ENCODE peak calls at places on chromosome 7, in five cellular contexts. G is cardiac muscle cell, I is stomach, W is left ventricle myocardium inferior, K is Caco-2. X is an unnamed sample.

GRCh38 chr7:56033671-56034432 is 17.4 kb downstream of the PSPH start:
- DNase-seq in I (peak; percentile 55), G (peak; percentile 79), W (peak; percentile 46), K (peak; percentile 96), X (peak; percentile 85)

GRCh38 chr7:102302025-102302424 is 15.4 kb downstream of the SH2B2 start:
- DNase-seq in W (no peak), G (no peak), I (no peak), K (no peak), X (no peak)

GRCh38 chr7:139774376-139774775 is 3.4 kb downstream of the HIPK2 start:
- DNase-seq in W (no peak), G (peak; percentile 40), I (no peak), K (no peak), X (no peak)

GRCh38 chr7:50730459-50731400 is 52.0 kb downstream of the GRB10 start:
- DNase-seq in K (no peak), W (no peak), G (no peak), I (no peak), X (peak; percentile 49)

GRCh38 chr7:1740214-1740613 is 70.1 kb downstream of the ELFN1 start:
- DNase-seq in G (no peak), K (no peak), I (no peak), W (no peak), X (no peak)

GRCh38 chr7:90407484-90407821 is 4.2 kb downstream of the CLDN12 start:
- DNase-seq in K (no peak), G (no peak), W (no peak), I (no peak), X (no peak)

GRCh38 chr7:142012825-142013506 is 17.3 kb downstream of the MGAM start:
- DNase-seq in I (no peak), W (no peak), K (no peak), G (no peak), X (no peak)

GRCh38 chr7:71733108-71733870 is 601.3 kb downstream of the GALNT17 start:
- DNase-seq in K (peak; percentile 71), W (peak; percentile 72), I (peak; percentile 83), G (peak; percentile 73), X (peak; percentile 63)

GRCh38 chr7:144835166-144835611 is 664 bp downstream of the TPK1 start:
- DNase-seq in I (peak; percentile 35), G (peak; percentile 64), W (peak; percentile 26), K (peak; percentile 51), X (peak; percentile 45)

GRCh38 chr7:5773661-5774086 is 7.8 kb downstream of the RNF216 start:
- DNase-seq in W (no peak), G (peak; percentile 92), I (no peak), K (no peak), X (peak; percentile 73)

GRCh38 chr7:124033093-124033806 is 383 bp upstream of the TMEM229A start:
- DNase-seq in I (peak; percentile 86), W (peak; percentile 22), K (no peak), G (peak; percentile 42), X (peak; percentile 21)

GRCh38 chr7:116824449-116824848 is 37.9 kb upstream of the CAPZA2 start:
- DNase-seq in K (no peak), G (no peak), I (no peak), W (no peak), X (no peak)

GRCh38 chr7:153886506-153887391 is 165.4 kb upstream of the DPP6 start:
- DNase-seq in W (no peak), G (no peak), I (no peak), K (no peak), X (no peak)

GRCh38 chr7:44748042-44748947 is at the start of gene ZMIZ2:
- DNase-seq in G (peak; percentile 93), W (peak; percentile 93), K (peak; percentile 96), I (peak; percentile 93), X (peak; percentile 98)

GRCh38 chr7:124702385-124702784 is 63.2 kb downstream of the GPR37 start:
- DNase-seq in W (no peak), K (no peak), G (no peak), I (no peak), X (no peak)

GRCh38 chr7:155763721-155764431 is 48.4 kb downstream of the SHH start:
- DNase-seq in W (no peak), I (no peak), K (no peak), G (peak; percentile 59), X (no peak)

GRCh38 chr7:1452205-1452604 is 7.1 kb downstream of the MICALL2 start:
- DNase-seq in I (no peak), K (no peak), W (no peak), G (no peak), X (no peak)

GRCh38 chr7:36615877-36616276 is 108.4 kb downstream of the AOAH start:
- DNase-seq in G (no peak), W (no peak), I (no peak), K (no peak), X (no peak)

GRCh38 chr7:40221836-40222235 is 87.0 kb downstream of the SUGCT start:
- DNase-seq in W (no peak), K (no peak), I (no peak), G (peak; percentile 97), X (no peak)

GRCh38 chr7:22663319-22663718 is 63.7 kb upstream of the IL6 start:
- DNase-seq in G (peak; percentile 89), I (no peak), W (no peak), K (no peak), X (no peak)

GRCh38 chr7:100873599-100874299 is 1.2 kb upstream of the SRRT start:
- DNase-seq in W (no peak), G (no peak), K (no peak), I (no peak), X (no peak)

GRCh38 chr7:81789406-81790139 is 19.7 kb upstream of the HGF start:
- DNase-seq in I (no peak), G (peak; percentile 44), K (no peak), W (no peak), X (no peak)

GRCh38 chr7:93031795-93032194 is 86.0 kb downstream of the SAMD9 start:
- DNase-seq in K (no peak), W (no peak), I (no peak), G (no peak), X (no peak)

GRCh38 chr7:66307591-66308215 is 102.6 kb downstream of the TPST1 start:
- DNase-seq in W (no peak), K (no peak), I (peak; percentile 35), G (peak; percentile 77), X (no peak)

GRCh38 chr7:151993977-151994676 is 31.3 kb upstream of the GALNT11 start:
- DNase-seq in W (no peak), K (no peak), G (peak; percentile 10), I (no peak), X (peak; percentile 7)

GRCh38 chr7:75033064-75033463 is 40.5 kb downstream of the RCC1L start:
- DNase-seq in I (no peak), G (peak; percentile 27), K (peak; percentile 27), W (no peak), X (no peak)

GRCh38 chr7:116802784-116803183 is 59.6 kb upstream of the CAPZA2 start:
- DNase-seq in K (peak; percentile 43), I (no peak), G (peak; percentile 71), W (no peak), X (peak; percentile 48)

GRCh38 chr7:6256709-6257535 is 15.5 kb downstream of the CYTH3 start:
- DNase-seq in I (no peak), G (peak; percentile 60), K (peak; percentile 31), W (peak; percentile 73), X (no peak)

GRCh38 chr7:106098889-106099288 is 13.2 kb downstream of the SYPL1 start:
- DNase-seq in I (no peak), K (no peak), W (no peak), G (no peak), X (no peak)

GRCh38 chr7:130275826-130276291 is 9.2 kb downstream of the CPA2 start:
- DNase-seq in I (no peak), W (no peak), G (no peak), K (no peak), X (no peak)

GRCh38 chr7:7352845-7353244 is 170.5 kb downstream of the C1GALT1 start:
- DNase-seq in W (no peak), I (no peak), K (no peak), G (no peak), X (no peak)
- TF ChIP-seq CTCF in W (no peak), I (no peak), K (peak; percentile 20), G (no peak), X (no peak)

DNA sequence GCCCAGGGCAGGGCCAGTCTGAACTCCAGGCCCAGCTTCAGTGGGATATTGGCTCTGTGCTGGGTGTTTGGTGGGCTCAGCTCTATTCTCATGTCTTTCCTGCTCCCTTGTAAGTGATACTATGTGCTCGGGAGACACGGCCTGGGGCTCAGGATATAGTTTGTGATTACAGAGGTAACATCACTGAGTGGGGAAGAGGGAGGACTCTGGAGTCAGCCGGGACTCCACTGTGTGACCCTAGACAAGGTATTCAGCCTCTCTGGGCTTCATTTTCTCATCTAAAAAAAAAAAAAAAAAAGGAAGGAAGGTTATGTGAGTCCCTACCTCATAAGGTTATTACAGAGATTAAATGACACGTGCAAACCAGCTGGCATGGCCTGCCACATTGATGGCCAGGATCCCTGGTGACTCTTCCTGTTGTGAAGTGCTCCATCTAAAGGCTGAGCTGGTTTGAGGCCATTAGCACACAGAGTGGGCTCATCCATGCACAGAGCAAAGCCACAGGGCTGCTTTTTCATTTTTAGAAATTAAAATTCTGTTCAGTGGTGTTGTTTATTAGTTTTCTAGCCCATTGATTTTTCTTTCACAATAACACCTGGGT is 15.7 kb downstream of the SLC13A4 start:
- DNase-seq in I (no peak), G (no peak), K (no peak), W (no peak), X (no peak)
- TF ChIP-seq CTCF in I (no peak), G (peak; percentile 8), K (no peak), W (no peak), X (no peak)

GRCh38 chr7:12783421-12783820 is 96.0 kb downstream of the ARL4A start:
- DNase-seq in I (no peak), K (no peak), W (no peak), G (peak; percentile 22), X (no peak)
- TF ChIP-seq CTCF in I (no peak), K (no peak), W (no peak), G (no peak), X (no peak)

GRCh38 chr7:42106562-42106961 is 130.4 kb downstream of the GLI3 start:
- DNase-seq in K (no peak), G (peak; percentile 60), W (no peak), I (no peak), X (no peak)

GRCh38 chr7:42105541-42106349 is 131.3 kb downstream of the GLI3 start:
- DNase-seq in G (no peak), W (no peak), K (no peak), I (no peak), X (no peak)

GRCh38 chr7:42107484-42107883 is 129.5 kb downstream of the GLI3 start:
- DNase-seq in G (peak; percentile 76), W (no peak), K (no peak), I (no peak), X (no peak)

GRCh38 chr7:42110333-42110732 is 126.7 kb downstream of the GLI3 start:
- DNase-seq in G (no peak), K (no peak), I (no peak), W (no peak), X (no peak)

DNA sequence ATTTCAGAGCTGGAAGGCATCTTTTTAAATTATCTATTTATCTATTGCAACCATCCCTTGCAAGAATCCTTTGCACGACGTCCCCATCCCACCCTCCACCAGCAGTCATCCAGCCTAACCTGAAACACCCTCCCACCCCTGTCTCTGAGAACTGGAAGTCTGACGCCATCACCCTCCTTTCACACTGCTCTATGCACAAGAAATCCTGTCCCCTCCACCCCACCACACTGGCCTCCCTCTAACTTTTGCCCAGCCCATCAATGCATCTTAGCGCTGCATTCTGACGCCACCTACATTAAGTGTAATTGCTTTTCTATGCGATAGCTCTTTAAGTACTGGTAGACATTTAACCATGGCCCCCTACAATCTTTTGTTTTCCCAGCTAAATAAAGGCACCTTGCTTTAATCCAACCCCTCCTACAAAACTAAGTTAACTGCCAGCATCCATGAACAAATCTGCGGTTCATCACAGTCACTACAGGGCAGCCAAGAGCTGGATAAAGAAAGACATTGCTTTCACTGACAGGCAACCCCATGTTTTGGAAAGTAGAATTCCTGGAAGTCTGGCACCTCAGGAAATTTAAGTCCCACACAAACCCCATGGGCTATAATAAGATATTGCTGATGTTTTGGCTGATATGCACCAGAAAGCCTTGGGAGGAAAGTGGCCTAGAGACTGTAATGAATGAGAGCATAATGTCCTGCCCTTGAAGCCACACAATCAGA is 128.0 kb downstream of the GLI3 start:
- DNase-seq in K (no peak), I (no peak), G (no peak), W (no peak), X (no peak)
- TF ChIP-seq CTCF in K (no peak), I (no peak), G (no peak), W (no peak), X (no peak)

X was measured in Calu3.